ENCODE peak calls at places on chromosomes 7 and 10, in nine cellular contexts. Y is kidney epithelial cell; F is mesendoderm; X is HCT116; G is CD8-positive, alpha-beta T cell; C is right atrium auricular region; Q is uterus; M is OCI-LY7; S is sigmoid colon. L is an unnamed sample. For H3K36me3, the result is how much of the 10 kb centered on the place peaks cover.

GRCh38 chr10:10796774-10797415 is 220.8 kb upstream of the CELF2 start:
- DNase-seq in Y (no peak), F (peak), X (no peak), G (no peak), C (no peak), Q (no peak), M (no peak), S (no peak), L (peak)

GRCh38 chr7:155510975-155511595 is 35.3 kb downstream of the CNPY1 start:
- DNase-seq in Y (no peak), F (no peak), X (no peak), G (no peak), C (no peak), Q (no peak), M (no peak), S (no peak), L (no peak)

GRCh38 chr7:69367785-69368184 is 230.5 kb upstream of the AUTS2 start:
- DNase-seq in Y (peak), F (peak), X (no peak), G (no peak), C (no peak), Q (no peak), M (no peak), S (no peak), L (no peak)

GRCh38 chr10:125017547-125018298 is 75.8 kb downstream of the ZRANB1 start:
- DNase-seq in Y (no peak), F (no peak), X (no peak), G (no peak), C (no peak), Q (no peak), M (no peak), S (no peak), L (no peak)

GRCh38 chr7:16795624-16796023 is 9.2 kb downstream of the AGR2 start:
- DNase-seq in Y (no peak), F (no peak), X (no peak), G (no peak), C (no peak), Q (no peak), M (no peak), S (no peak), L (no peak)

GRCh38 chr10:71868192-71868697 is 17.2 kb upstream of the PSAP start:
- DNase-seq in Y (peak), F (no peak), X (no peak), G (no peak), C (peak), Q (no peak), M (peak), S (peak), L (no peak)

GRCh38 chr7:602341-603141 is 82.9 kb upstream of the PDGFA start:
- DNase-seq in Y (no peak), F (no peak), X (no peak), G (no peak), C (no peak), Q (no peak), M (no peak), S (peak), L (peak)

GRCh38 chr10:44310762-44311562 is 73.9 kb downstream of the CXCL12 start:
- DNase-seq in Y (peak), F (peak), X (peak), G (peak), C (peak), Q (peak), M (peak), S (peak), L (peak)

GRCh38 chr10:132078746-132079345 is 13.1 kb downstream of the JAKMIP3 start:
- DNase-seq in Y (no peak), F (no peak), X (no peak), G (no peak), C (peak), Q (no peak), M (no peak), S (no peak), L (peak)

GRCh38 chr10:124898493-124898892 is 43.4 kb upstream of the ZRANB1 start:
- DNase-seq in Y (no peak), F (no peak), X (no peak), G (no peak), C (no peak), Q (no peak), M (no peak), S (no peak), L (peak)

GRCh38 chr10:129962092-129962494 is 2.0 kb downstream of the EBF3 start:
- DNase-seq in Y (no peak), F (peak), X (no peak), G (no peak), C (peak), Q (no peak), M (no peak), S (peak), L (peak)

GRCh38 chr10:58994226-58995057 is 182.0 kb upstream of the PHYHIPL start:
- DNase-seq in Y (no peak), F (no peak), X (no peak), G (no peak), C (no peak), Q (no peak), M (no peak), S (no peak), L (no peak)

GRCh38 chr7:149293946-149294640 is 32.1 kb downstream of the ZNF783 start:
- DNase-seq in Y (no peak), F (no peak), X (no peak), G (no peak), C (no peak), Q (no peak), M (no peak), S (no peak), L (peak)

GRCh38 chr7:983182-984071 is 446 bp downstream of the CYP2W1 start:
- DNase-seq in Y (no peak), F (no peak), X (no peak), G (no peak), C (no peak), Q (no peak), M (no peak), S (no peak), L (no peak)

GRCh38 chr10:11610855-11611247 is 599 bp downstream of the USP6NL start:
- DNase-seq in Y (no peak), F (peak), X (no peak), G (peak), C (peak), Q (peak), M (peak), S (peak), L (no peak)

GRCh38 chr7:43384585-43385308 is 198.2 kb upstream of the STK17A start:
- DNase-seq in Y (no peak), F (no peak), X (no peak), G (no peak), C (no peak), Q (no peak), M (no peak), S (no peak), L (no peak)

GRCh38 chr7:30563326-30563942 is 31.2 kb upstream of the GARS1 start:
- DNase-seq in Y (no peak), F (no peak), X (no peak), G (no peak), C (no peak), Q (no peak), M (no peak), S (no peak), L (no peak)

GRCh38 chr7:57328457-57328856 is 121.5 kb upstream of the ZNF716 start:
- DNase-seq in Y (no peak), F (no peak), X (no peak), G (no peak), C (no peak), Q (no peak), M (no peak), S (no peak), L (no peak)

GRCh38 chr10:97549587-97550322 is 22.8 kb upstream of the ANKRD2 start:
- DNase-seq in Y (no peak), F (peak), X (no peak), G (no peak), C (no peak), Q (peak), M (no peak), S (no peak), L (peak)

GRCh38 chr7:14821757-14822480 is 80.6 kb downstream of the DGKB start:
- DNase-seq in Y (no peak), F (no peak), X (no peak), G (no peak), C (no peak), Q (no peak), M (no peak), S (no peak), L (no peak)

GRCh38 chr10:30858499-30858898 is 173.2 kb downstream of the ZNF438 start:
- DNase-seq in Y (no peak), F (no peak), X (no peak), G (no peak), C (no peak), Q (no peak), M (no peak), S (no peak), L (no peak)

GRCh38 chr10:58266826-58267712 is 625 bp downstream of the IPMK start:
- DNase-seq in Y (no peak), F (peak), X (no peak), G (peak), C (peak), Q (peak), M (peak), S (peak), L (peak)

GRCh38 chr10:43231523-43232078 is 35.3 kb downstream of the RASGEF1A start:
- DNase-seq in Y (no peak), F (no peak), X (no peak), G (peak), C (no peak), Q (peak), M (peak), S (peak), L (peak)

GRCh38 chr10:127444155-127444554 is 105.0 kb upstream of the NPS start:
- DNase-seq in Y (no peak), F (no peak), X (no peak), G (no peak), C (no peak), Q (no peak), M (no peak), S (no peak), L (no peak)

GRCh38 chr7:39379416-39379815 is 186.8 kb upstream of the YAE1 start:
- DNase-seq in Y (no peak), F (no peak), X (no peak), G (no peak), C (no peak), Q (no peak), M (no peak), S (no peak), L (no peak)

GRCh38 chr7:137932881-137933269 is 69.0 kb downstream of the CREB3L2 start:
- DNase-seq in Y (no peak), F (peak), X (no peak), G (no peak), C (no peak), Q (no peak), M (no peak), S (no peak), L (no peak)

GRCh38 chr10:120437541-120437940 is 19.5 kb upstream of the PLPP4 start:
- DNase-seq in Y (no peak), F (no peak), X (no peak), G (no peak), C (no peak), Q (no peak), M (no peak), S (no peak), L (no peak)

DNA sequence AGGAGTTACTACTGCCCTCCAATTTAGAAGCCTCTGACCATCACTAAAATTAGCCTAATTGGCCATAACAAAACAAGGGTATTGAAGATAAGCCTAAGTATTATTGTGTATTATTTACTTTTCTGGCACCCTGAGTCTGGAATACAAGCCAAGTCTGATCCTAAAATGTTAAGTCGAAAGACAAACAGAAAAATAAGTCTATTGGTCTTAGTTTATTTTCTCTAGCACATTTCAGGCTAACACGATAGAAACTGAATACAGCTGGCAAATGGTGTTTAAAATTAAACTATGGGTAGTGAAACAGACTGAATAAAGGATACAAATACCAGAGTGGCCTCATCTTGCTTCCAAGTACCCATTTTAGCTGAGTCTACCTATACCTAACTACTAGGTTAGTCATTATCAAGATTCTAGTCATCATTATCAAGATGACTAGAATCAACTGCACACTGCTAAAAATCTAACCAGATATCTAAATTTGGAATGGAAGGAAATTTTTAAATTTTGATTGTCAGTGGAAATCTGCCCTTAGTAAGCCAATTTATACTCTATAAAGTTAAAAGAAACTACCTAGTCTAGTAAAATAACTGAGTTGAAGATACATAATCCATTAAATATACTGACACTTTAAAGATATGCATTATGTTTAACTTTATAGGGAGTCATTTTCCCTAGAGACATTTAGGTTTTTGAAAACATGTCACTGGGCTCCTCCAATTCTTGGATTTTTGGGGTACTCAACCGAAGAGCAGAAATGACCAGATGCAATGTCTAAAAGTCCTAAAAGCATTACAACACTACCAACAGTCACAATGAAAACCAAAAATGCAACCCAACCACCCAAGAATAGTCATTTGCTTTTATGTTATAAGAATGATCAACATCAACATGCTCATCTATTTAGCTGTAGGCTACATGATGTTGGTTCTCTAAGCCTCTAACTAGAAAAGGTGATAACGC is 80.9 kb downstream of the NT5C2 start:
- DNase-seq in Y (no peak), F (no peak), X (no peak), G (no peak), C (no peak), Q (no peak), M (no peak), S (no peak), L (no peak)
- H3K4me3 ChIP-seq in Y (no peak), F (no peak), X (no peak), G (no peak), C (no peak), Q (no peak), M (no peak), S (no peak), L (no peak)

DNA sequence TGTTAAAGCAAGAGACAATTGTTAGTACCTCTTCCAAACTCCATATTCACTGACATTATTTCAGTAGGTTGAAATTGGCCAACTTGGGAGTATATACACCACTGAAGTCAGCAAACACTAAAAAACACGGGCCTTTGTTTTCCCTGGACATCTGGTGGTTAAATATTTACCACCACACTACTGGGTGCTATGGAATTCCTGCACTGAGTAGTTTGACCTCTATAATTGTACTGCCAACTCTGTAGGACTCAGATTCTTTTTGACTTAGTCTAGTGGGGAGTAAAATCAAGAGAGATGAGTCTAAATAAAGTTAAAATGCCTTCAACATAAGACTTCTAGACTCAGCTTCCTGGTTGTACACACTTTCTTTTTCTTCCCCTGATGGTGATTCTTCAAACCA is 41.3 kb upstream of the TES start:
- DNase-seq in Y (peak), F (no peak), X (no peak), G (no peak), C (no peak), Q (no peak), M (no peak), S (no peak), L (no peak)
- H3K36me3 ChIP-seq in Y (under half), F (under half), X (under half), G (under half), C (under half), Q (under half), M (under half), S (under half), L (under half)

GRCh38 chr10:57218382-57218781 is 857.3 kb upstream of the ZWINT start:
- DNase-seq in Y (no peak), F (peak), X (no peak), G (no peak), C (no peak), Q (no peak), M (no peak), S (no peak), L (no peak)
- H3K4me3 ChIP-seq in Y (no peak), F (no peak), X (no peak), G (no peak), C (no peak), Q (no peak), M (no peak), S (no peak), L (no peak)

GRCh38 chr7:6476596-6477374 is 29.0 kb upstream of the DAGLB start:
- DNase-seq in Y (no peak), F (no peak), X (no peak), G (no peak), C (no peak), Q (no peak), M (peak), S (no peak), L (no peak)
- H3K36me3 ChIP-seq in Y (under half), F (under half), X (under half), G (under half), C (under half), Q (under half), M (half or more), S (under half), L (under half)

DNA sequence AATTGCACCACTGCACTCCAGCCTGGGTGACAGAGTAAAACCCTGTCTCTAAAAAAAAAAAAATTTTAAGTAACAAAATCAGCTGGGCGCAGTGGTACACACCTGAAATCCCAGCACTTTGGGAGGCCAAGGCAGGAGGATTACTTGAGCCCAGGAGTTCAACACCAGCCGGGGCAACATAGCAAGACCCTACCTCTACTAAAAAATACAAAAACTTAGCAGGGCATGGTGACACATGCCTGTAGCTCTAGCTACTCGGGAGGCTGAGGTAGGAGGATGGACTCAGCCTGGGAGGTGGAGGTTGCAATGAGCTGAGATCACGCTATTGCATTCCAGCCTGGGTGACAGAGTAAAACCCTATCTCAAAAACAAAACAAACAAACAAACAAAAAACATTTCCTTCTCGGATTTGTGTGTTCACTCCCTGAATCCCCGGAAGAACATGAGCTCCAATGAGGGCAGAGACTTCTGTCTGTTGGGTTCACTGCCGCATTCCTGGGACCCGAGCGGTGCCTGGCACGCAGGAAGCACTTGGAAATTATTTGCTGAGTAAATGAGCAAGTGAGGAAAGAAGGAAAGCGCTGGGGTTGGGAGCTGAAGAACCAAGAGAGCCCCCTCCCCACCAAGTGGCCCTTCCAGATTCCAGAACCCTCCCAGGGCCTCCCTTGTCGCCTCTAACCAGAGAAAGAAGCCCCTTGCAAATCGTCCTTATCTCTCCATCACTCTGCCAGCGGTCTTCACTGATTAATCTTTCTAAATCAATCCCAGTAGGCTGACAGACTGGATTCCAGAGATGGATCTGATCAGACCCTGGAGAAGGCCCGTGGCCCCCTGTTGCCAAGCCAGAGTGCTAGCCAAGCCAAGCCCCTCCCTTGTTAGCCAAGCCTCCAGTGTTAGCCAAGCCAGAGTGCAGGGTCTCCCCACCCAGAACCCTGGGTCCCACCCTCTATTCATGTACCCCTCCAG is 6.2 kb downstream of the TNRC18 start:
- DNase-seq in Y (no peak), F (peak), X (no peak), G (no peak), C (no peak), Q (no peak), M (no peak), S (no peak), L (peak)
- H3K4me3 ChIP-seq in Y (no peak), F (no peak), X (no peak), G (no peak), C (no peak), Q (peak), M (no peak), S (no peak), L (no peak)

GRCh38 chr7:67022501-67022900 is 25.9 kb downstream of the TYW1 start:
- DNase-seq in Y (no peak), F (no peak), X (no peak), G (no peak), C (no peak), Q (no peak), M (no peak), S (no peak), L (no peak)

GRCh38 chr7:67021260-67021659 is 24.6 kb downstream of the TYW1 start:
- DNase-seq in Y (no peak), F (no peak), X (no peak), G (no peak), C (no peak), Q (no peak), M (no peak), S (peak), L (no peak)

GRCh38 chr7:67019562-67020390 is 23.1 kb downstream of the TYW1 start:
- DNase-seq in Y (no peak), F (no peak), X (no peak), G (no peak), C (no peak), Q (no peak), M (no peak), S (peak), L (no peak)

GRCh38 chr7:67018940-67019339 is 22.3 kb downstream of the TYW1 start:
- DNase-seq in Y (no peak), F (no peak), X (no peak), G (no peak), C (no peak), Q (no peak), M (no peak), S (peak), L (no peak)
- H3K36me3 ChIP-seq in Y (under half), F (under half), X (under half), G (under half), C (under half), Q (under half), M (half or more), S (under half), L (under half)

GRCh38 chr10:103415581-103415980 is 19.2 kb downstream of the PDCD11 start:
- DNase-seq in Y (no peak), F (no peak), X (no peak), G (no peak), C (no peak), Q (no peak), M (no peak), S (no peak), L (no peak)

GRCh38 chr10:103413540-103413939 is 17.1 kb downstream of the PDCD11 start:
- DNase-seq in Y (no peak), F (no peak), X (no peak), G (no peak), C (no peak), Q (no peak), M (no peak), S (no peak), L (no peak)

GRCh38 chr10:103416436-103417147 is 20.2 kb downstream of the PDCD11 start:
- DNase-seq in Y (peak), F (peak), X (peak), G (peak), C (peak), Q (peak), M (peak), S (peak), L (peak)

GRCh38 chr10:103417601-103418000 is 21.2 kb downstream of the PDCD11 start:
- DNase-seq in Y (no peak), F (no peak), X (no peak), G (no peak), C (no peak), Q (no peak), M (no peak), S (no peak), L (no peak)
- H3K4me3 ChIP-seq in Y (no peak), F (no peak), X (no peak), G (no peak), C (no peak), Q (no peak), M (no peak), S (no peak), L (no peak)

DNA sequence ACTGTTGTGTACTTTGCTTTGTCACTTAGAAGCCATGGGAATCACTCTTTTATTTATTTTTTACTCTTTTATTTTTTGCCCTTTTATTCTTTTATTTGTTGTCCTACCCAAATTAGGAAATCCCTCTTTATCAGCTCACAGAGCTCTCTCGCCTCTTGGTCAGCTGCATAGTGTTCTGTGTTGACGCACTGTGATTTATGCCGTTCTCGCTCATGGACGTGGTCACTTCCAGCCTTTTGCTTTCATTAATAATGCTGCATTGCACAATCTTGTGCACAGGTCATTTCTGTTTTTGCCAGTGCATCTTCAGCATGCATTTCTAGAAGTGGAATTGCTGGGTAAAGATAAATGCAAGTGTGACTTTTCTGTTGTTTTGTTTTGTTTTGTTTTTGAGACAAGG is 42.3 kb downstream of the FBH1 start:
- DNase-seq in Y (no peak), F (no peak), X (no peak), G (no peak), C (no peak), Q (peak), M (no peak), S (peak), L (no peak)
- H3K36me3 ChIP-seq in Y (under half), F (under half), X (under half), G (under half), C (half or more), Q (under half), M (half or more), S (under half), L (under half)